ENCODE peak calls at places on chromosomes 11 and 22, in seven cellular contexts. P is A549, I is GM23248, G is left lung, L is GM23338, E is colonic mucosa, T is transverse colon. H is an unnamed sample. For H3K4me1, the result is how much of the 10 kb centered on the place peaks cover.

GRCh38 chr22:41557401-41558240 is 3.2 kb upstream of the CSDC2 start:
- DNase-seq in P (no peak), I (peak), G (no peak), L (peak), E (peak), T (peak), H (peak)

GRCh38 chr11:83641511-83641910 is 355.3 kb upstream of the CCDC90B start:
- DNase-seq in P (no peak), I (peak), G (no peak), L (peak), E (no peak), T (no peak), H (peak)

GRCh38 chr11:70813651-70814050 is 415.3 kb downstream of the CTTN start:
- DNase-seq in P (no peak), I (no peak), G (no peak), L (no peak), E (no peak), T (no peak), H (no peak)

GRCh38 chr11:18773104-18773503 is 18.5 kb downstream of the PTPN5 start:
- DNase-seq in P (no peak), I (no peak), G (no peak), L (peak), E (no peak), T (no peak), H (peak)

GRCh38 chr11:11391796-11392195 is 38.7 kb upstream of the CSNK2A3 start:
- DNase-seq in P (no peak), I (peak), G (no peak), L (no peak), E (peak), T (peak), H (no peak)

GRCh38 chr22:41021655-41022454 is 70.5 kb upstream of the EP300 start:
- DNase-seq in P (peak), I (peak), G (peak), L (peak), E (peak), T (peak), H (peak)

GRCh38 chr22:47329727-47330653 is 567.5 kb downstream of the TBC1D22A start:
- DNase-seq in P (no peak), I (no peak), G (peak), L (no peak), E (no peak), T (no peak), H (no peak)

GRCh38 chr11:68269414-68270081 is 2.2 kb downstream of the C11orf24 start:
- DNase-seq in P (no peak), I (peak), G (no peak), L (no peak), E (no peak), T (no peak), H (no peak)

GRCh38 chr11:102957953-102958352 is 2.4 kb upstream of the MMP13 start:
- DNase-seq in P (no peak), I (no peak), G (no peak), L (no peak), E (no peak), T (no peak), H (no peak)

GRCh38 chr11:34656062-34656720 is 35.3 kb downstream of the EHF start:
- DNase-seq in P (no peak), I (peak), G (no peak), L (no peak), E (no peak), T (no peak), H (no peak)

GRCh38 chr11:75954039-75954438 is 139.0 kb downstream of the UVRAG start:
- DNase-seq in P (no peak), I (peak), G (no peak), L (no peak), E (no peak), T (no peak), H (no peak)

GRCh38 chr11:15507592-15507991 is 392.9 kb downstream of the INSC start:
- DNase-seq in P (no peak), I (no peak), G (no peak), L (no peak), E (peak), T (peak), H (no peak)

GRCh38 chr22:46687460-46687859 is 50.6 kb downstream of the CERK start:
- DNase-seq in P (no peak), I (no peak), G (no peak), L (no peak), E (no peak), T (no peak), H (no peak)

GRCh38 chr11:15114501-15115475 is at the start of gene INSC:
- DNase-seq in P (no peak), I (peak), G (peak), L (peak), E (no peak), T (no peak), H (peak)

GRCh38 chr11:36426226-36426848 is 83.7 kb downstream of the TRAF6 start:
- DNase-seq in P (no peak), I (peak), G (no peak), L (no peak), E (no peak), T (no peak), H (no peak)

GRCh38 chr11:67415501-67416304 is at the start of gene CARNS1:
- DNase-seq in P (no peak), I (peak), G (peak), L (peak), E (no peak), T (no peak), H (peak)

GRCh38 chr22:32206774-32207758 is 2.2 kb upstream of the RFPL2 start:
- DNase-seq in P (peak), I (peak), G (peak), L (peak), E (peak), T (peak), H (peak)

GRCh38 chr11:8934735-8935478 is 2.2 kb upstream of the C11orf16 start:
- DNase-seq in P (no peak), I (peak), G (no peak), L (peak), E (no peak), T (no peak), H (peak)

GRCh38 chr11:16911186-16911585 is 103.0 kb downstream of the PLEKHA7 start:
- DNase-seq in P (no peak), I (no peak), G (no peak), L (no peak), E (no peak), T (no peak), H (no peak)

GRCh38 chr22:25765016-25765367 is 23.0 kb downstream of the MYO18B start:
- DNase-seq in P (no peak), I (no peak), G (no peak), L (no peak), E (no peak), T (no peak), H (no peak)

GRCh38 chr11:70302086-70302752 is 31.7 kb downstream of the PPFIA1 start:
- DNase-seq in P (no peak), I (no peak), G (no peak), L (no peak), E (no peak), T (no peak), H (no peak)

GRCh38 chr11:69640995-69641581 is at the start of gene CCND1:
- DNase-seq in P (peak), I (peak), G (peak), L (peak), E (peak), T (peak), H (peak)

GRCh38 chr11:67656278-67656922 is 5.9 kb upstream of the ACY3 start:
- DNase-seq in P (no peak), I (no peak), G (no peak), L (no peak), E (no peak), T (no peak), H (peak)

GRCh38 chr11:70206977-70207376 is 3.9 kb downstream of the FADD start:
- DNase-seq in P (no peak), I (no peak), G (no peak), L (no peak), E (no peak), T (no peak), H (no peak)

GRCh38 chr11:59144096-59144495 is 1.4 kb downstream of the FAM111A start:
- DNase-seq in P (no peak), I (no peak), G (no peak), L (no peak), E (no peak), T (no peak), H (no peak)

GRCh38 chr11:18563090-18563730 is 25.3 kb downstream of the UEVLD start:
- DNase-seq in P (no peak), I (peak), G (no peak), L (no peak), E (no peak), T (no peak), H (no peak)

GRCh38 chr11:18265949-18266348 is at the start of gene SAA1:
- DNase-seq in P (no peak), I (no peak), G (no peak), L (no peak), E (no peak), T (no peak), H (no peak)

GRCh38 chr11:86800076-86800955 is at the start of gene PRSS23:
- DNase-seq in P (peak), I (peak), G (peak), L (peak), E (peak), T (peak), H (peak)

GRCh38 chr22:23521442-23522113 is 58.5 kb downstream of the IGLL1 start:
- DNase-seq in P (peak), I (peak), G (peak), L (peak), E (peak), T (peak), H (peak)

DNA sequence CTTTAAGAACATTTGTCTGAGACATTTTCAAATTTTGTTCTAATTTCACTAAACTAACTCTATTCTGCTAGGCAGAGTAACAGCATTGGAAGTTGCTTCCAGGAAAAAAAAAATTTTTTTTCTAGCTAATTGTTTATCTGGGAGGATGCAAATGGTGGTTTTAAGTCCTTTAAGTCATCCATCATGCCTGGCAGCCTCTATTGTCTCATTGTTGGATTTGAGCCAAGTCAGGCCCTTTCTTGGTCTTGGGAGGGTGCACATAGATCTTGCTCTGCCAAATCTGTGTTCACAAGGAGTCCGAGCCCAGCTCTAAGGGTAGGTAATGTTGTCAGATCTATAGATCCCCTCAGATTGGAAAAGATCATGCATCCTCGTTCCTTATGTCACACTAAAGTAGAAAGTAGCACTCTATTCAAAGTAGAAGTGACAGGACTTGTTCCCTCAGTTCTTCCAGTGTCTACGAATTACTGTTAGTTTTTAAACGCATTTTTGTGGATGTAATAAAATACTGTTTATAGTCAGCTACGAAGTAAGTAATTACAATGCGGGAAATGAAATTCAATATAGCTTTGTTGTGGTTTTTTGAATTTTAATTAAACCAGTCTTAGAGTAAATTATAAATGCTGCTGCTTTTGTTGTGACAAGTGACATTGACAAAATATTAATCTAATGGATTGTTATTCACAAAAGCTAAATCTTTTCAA is 166.0 kb upstream of the RASSF10 start:
- DNase-seq in P (no peak), I (peak), G (no peak), L (no peak), E (peak), T (no peak), H (no peak)
- H3K4me1 ChIP-seq in P (half or more), I (half or more), G (under half), L (half or more), E (under half), T (half or more), H (under half)

DNA sequence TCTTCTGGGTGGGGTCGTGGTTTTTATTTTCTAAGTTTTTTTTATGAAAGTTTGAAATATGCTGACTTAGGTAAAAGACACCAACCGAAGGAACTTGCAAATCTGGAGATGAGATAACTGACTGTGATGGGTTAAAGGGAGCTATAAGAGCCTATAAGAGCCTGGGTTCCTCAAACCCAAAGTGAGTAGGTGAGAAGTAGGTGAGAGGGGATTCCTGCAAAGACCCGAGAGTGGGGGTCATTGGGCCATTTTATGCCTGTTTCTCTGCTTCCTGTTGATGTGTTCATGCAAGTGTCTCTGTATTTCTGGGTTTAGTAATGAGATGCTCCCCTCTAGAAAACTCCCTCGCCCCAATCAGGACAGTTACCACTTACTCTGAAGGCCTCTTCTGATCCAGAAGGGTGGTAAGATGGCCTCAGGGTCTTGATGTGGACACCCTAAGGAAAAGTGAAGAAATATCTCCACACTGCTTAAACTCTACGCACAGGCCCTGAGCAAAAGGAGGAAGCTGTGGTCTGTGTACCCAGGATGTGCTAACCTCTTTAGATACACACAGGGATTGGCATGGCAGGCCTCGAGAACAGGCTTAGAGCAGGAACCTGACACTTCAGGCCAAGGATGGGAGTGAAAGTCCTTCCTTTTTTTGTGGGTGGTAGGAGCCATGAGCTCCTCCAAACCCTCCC is 1.8 kb downstream of the FLI1 start:
- DNase-seq in P (no peak), I (peak), G (no peak), L (no peak), E (no peak), T (peak), H (peak)
- H3K4me1 ChIP-seq in P (under half), I (under half), G (half or more), L (under half), E (under half), T (under half), H (under half)

GRCh38 chr22:36335621-36336020 is 52.1 kb downstream of the MYH9 start:
- DNase-seq in P (no peak), I (no peak), G (no peak), L (no peak), E (no peak), T (no peak), H (no peak)
- H3K4me1 ChIP-seq in P (half or more), I (half or more), G (half or more), L (under half), E (under half), T (half or more), H (under half)

GRCh38 chr22:36769541-36769940 is 6.4 kb downstream of the IFT27 start:
- DNase-seq in P (no peak), I (no peak), G (no peak), L (no peak), E (no peak), T (no peak), H (no peak)
- H3K4me1 ChIP-seq in P (under half), I (under half), G (under half), L (under half), E (under half), T (under half), H (under half)

DNA sequence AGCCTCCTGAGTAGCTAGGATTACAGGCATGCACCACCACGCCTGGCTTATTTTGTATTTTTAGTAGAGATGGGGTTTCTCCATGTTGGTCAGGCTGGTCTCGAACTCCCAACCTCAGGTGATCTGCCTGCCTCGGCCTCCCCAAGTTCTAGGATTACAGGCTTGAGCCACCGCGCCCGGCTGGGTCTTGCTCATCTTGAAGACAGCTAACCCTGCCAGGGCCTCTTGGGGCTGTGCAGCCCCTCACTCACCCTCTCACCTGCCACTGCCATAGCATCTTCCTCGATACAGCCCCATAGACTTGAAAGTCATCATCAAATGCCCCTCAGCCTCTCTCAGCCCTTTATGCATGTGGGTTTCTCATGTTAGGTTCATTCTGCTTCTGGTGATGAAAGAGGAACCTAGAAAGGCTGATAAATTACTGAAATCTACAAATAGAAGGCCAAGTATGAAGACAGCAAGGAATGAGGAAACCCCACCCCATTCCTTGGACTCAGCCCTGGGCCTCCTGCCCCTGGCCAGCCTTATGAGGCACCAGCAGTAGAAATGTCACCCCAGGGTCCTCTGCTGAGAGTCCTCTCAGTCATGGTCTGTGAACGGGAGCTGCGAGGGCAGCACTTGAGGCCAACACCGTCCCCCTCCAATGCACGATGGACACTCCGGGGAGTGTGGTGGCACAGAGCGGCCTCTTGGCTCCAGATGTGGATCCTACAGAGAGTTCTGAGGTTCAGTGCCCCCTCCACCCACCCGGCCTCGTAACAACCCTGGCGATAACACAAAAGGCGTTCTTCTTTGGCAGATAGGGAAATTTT is 24.8 kb downstream of the SCGB1A1 start:
- DNase-seq in P (no peak), I (peak), G (no peak), L (no peak), E (no peak), T (no peak), H (no peak)
- H3K4me1 ChIP-seq in P (under half), I (under half), G (under half), L (under half), E (under half), T (under half), H (under half)

DNA sequence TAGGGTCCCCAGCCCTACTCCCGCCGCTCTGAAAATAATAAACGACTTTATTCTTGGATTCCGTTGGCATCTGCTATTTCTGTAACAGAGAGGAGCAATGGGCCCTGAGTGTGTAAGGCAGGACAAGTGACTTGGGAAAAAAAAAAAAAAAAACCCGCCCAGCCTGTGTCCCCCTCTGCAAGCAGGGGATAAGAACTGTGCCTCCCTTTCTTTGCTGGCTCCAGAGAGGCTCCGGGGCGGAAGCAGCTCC is 464 bp upstream of the DNAJC4 start:
- DNase-seq in P (no peak), I (no peak), G (no peak), L (no peak), E (no peak), T (no peak), H (no peak)
- H3K4me1 ChIP-seq in P (under half), I (under half), G (half or more), L (under half), E (under half), T (half or more), H (under half)

GRCh38 chr11:64344721-64345120 is 4.7 kb downstream of the CCDC88B start:
- DNase-seq in P (no peak), I (no peak), G (peak), L (no peak), E (no peak), T (no peak), H (no peak)

GRCh38 chr11:64341851-64342791 is 2.1 kb downstream of the CCDC88B start:
- DNase-seq in P (peak), I (peak), G (peak), L (peak), E (peak), T (peak), H (peak)

GRCh38 chr11:64343740-64344133 is 3.7 kb downstream of the CCDC88B start:
- DNase-seq in P (peak), I (peak), G (peak), L (no peak), E (peak), T (peak), H (peak)

GRCh38 chr11:64344160-64344559 is 4.2 kb downstream of the CCDC88B start:
- DNase-seq in P (no peak), I (no peak), G (peak), L (no peak), E (no peak), T (no peak), H (no peak)

DNA sequence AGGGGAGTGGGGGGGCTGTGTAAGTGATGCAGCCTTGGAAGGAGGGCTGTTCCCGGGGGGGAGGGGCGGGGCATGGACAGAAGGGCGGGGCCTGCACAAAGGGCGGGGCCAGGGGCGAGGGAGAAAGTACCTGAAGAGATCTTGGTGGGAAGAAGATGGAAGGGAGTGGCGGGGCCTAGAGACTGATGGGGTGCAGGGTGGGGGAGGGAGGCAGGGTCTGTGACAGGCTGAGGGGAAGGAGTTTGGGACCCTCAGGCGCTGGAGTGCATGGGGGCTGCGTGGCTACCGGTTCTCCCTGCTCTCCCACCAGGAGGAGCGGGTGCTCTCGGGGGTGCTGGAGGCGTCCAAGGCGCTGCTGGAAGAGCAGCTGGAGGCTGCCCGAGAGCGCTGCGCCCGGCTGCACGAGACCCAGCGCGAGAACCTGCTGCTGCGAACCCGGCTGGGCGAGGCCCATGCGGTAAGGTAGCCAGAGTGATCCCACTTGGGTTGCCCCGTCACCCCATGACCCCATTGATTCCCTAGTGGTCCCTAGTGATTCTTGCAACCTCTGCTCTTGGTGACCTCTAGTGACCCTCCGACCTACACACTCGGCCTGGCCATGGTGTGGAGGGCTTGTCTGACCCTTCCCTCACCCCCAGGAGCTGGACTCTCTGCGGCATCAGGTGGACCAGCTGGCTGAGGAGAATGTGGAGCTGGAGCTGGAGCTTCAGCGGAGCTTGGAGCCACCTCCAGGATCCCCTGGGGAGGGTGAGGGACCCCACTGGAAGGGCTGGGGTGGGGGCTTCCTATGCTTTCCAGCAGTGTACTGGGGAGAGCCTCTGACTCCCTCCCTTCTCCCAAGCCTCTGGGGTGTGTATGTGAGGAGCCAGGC is 3.1 kb downstream of the CCDC88B start:
- DNase-seq in P (no peak), I (no peak), G (peak), L (no peak), E (no peak), T (no peak), H (no peak)
- H3K4me1 ChIP-seq in P (under half), I (under half), G (under half), L (under half), E (under half), T (under half), H (under half)